ENCODE peak calls at places on chromosomes 2 and 18, in eight cellular contexts. A is A172; R is effector CD4-positive, alpha-beta T cell; T is posterior cingulate gyrus; I is C1 segment of cervical spinal cord; J is midbrain; X is stimulated activated CD8-positive, alpha-beta memory T cell treated with anti-CD3 and anti-CD28 coated beads, Interleukin-15, amount 100 ng/mL, for 1 hour; S is HCEC 1CT. N is an unnamed sample.

GRCh38 chr18:8005870-8006269 is 438.8 kb downstream of the PTPRM start:
- DNase-seq in A (no peak), R (no peak), T (no peak), I (no peak), J (no peak), X (no peak), S (no peak), N (no peak)

GRCh38 chr2:8462899-8463648 is 218.8 kb upstream of the ID2 start:
- DNase-seq in A (no peak), R (no peak), T (no peak), I (no peak), J (no peak), X (no peak), S (no peak), N (no peak)

GRCh38 chr18:3211236-3211992 is 8.4 kb downstream of the MYOM1 start:
- DNase-seq in A (no peak), R (no peak), T (no peak), I (no peak), J (peak; percentile 12), X (no peak), S (peak; percentile 68), N (no peak)

GRCh38 chr2:127643698-127644660 is 2.0 kb upstream of the GPR17 start:
- DNase-seq in A (no peak), R (no peak), T (peak; percentile 74), I (no peak), J (no peak), X (no peak), S (no peak), N (no peak)

GRCh38 chr2:168550670-168551069 is 94.6 kb downstream of the CERS6 start:
- DNase-seq in A (no peak), R (no peak), T (peak; percentile 86), I (no peak), J (no peak), X (no peak), S (no peak), N (no peak)

GRCh38 chr2:136422512-136422911 is 304.6 kb upstream of the CXCR4 start:
- DNase-seq in A (no peak), R (no peak), T (no peak), I (no peak), J (no peak), X (no peak), S (no peak), N (no peak)

GRCh38 chr2:100983684-100984310 is 18.3 kb upstream of the RPL31 start:
- DNase-seq in A (no peak), R (no peak), T (no peak), I (no peak), J (no peak), X (no peak), S (no peak), N (peak; percentile 30)

GRCh38 chr2:180625006-180625844 is 355.2 kb upstream of the UBE2E3 start:
- DNase-seq in A (peak; percentile 90), R (no peak), T (no peak), I (no peak), J (no peak), X (no peak), S (peak; percentile 95), N (peak; percentile 51)

GRCh38 chr2:219274392-219274921 is 4.7 kb upstream of the DNAJB2 start:
- DNase-seq in A (peak; percentile 95), R (no peak), T (peak; percentile 45), I (no peak), J (no peak), X (no peak), S (peak; percentile 68), N (peak; percentile 89)

GRCh38 chr18:45547910-45548309 is 67.4 kb upstream of the SLC14A2 start:
- DNase-seq in A (no peak), R (no peak), T (no peak), I (no peak), J (no peak), X (no peak), S (no peak), N (no peak)

GRCh38 chr2:109339519-109339991 is 210.6 kb downstream of the SH3RF3 start:
- DNase-seq in A (peak; percentile 82), R (no peak), T (no peak), I (no peak), J (no peak), X (no peak), S (peak; percentile 93), N (peak; percentile 63)

GRCh38 chr2:66541646-66542045 is 106.7 kb downstream of the MEIS1 start:
- DNase-seq in A (no peak), R (no peak), T (peak; percentile 89), I (no peak), J (peak; percentile 82), X (no peak), S (no peak), N (no peak)

GRCh38 chr2:11133936-11134320 is 21.3 kb upstream of the SLC66A3 start:
- DNase-seq in A (no peak), R (no peak), T (no peak), I (no peak), J (no peak), X (no peak), S (no peak), N (no peak)

GRCh38 chr2:144489315-144489920 is 30.5 kb downstream of the ZEB2 start:
- DNase-seq in A (no peak), R (no peak), T (peak; percentile 55), I (no peak), J (no peak), X (no peak), S (no peak), N (no peak)

GRCh38 chr2:208112969-208113368 is 11.4 kb downstream of the CRYGD start:
- DNase-seq in A (no peak), R (no peak), T (no peak), I (no peak), J (no peak), X (no peak), S (no peak), N (no peak)

GRCh38 chr2:189609423-189609816 is 28.8 kb upstream of the SLC40A1 start:
- DNase-seq in A (no peak), R (no peak), T (no peak), I (no peak), J (no peak), X (no peak), S (peak; percentile 85), N (peak; percentile 34)

GRCh38 chr2:235537186-235537585 is 43.3 kb downstream of the AGAP1 start:
- DNase-seq in A (no peak), R (no peak), T (peak; percentile 62), I (no peak), J (no peak), X (no peak), S (no peak), N (no peak)

GRCh38 chr2:55048514-55048924 is 1.7 kb downstream of the RTN4 start:
- DNase-seq in A (peak; percentile 31), R (no peak), T (peak; percentile 79), I (peak; percentile 65), J (peak; percentile 55), X (no peak), S (peak; percentile 64), N (no peak)

GRCh38 chr2:239441261-239441701 is 40.5 kb upstream of the HDAC4 start:
- DNase-seq in A (no peak), R (no peak), T (no peak), I (no peak), J (peak; percentile 56), X (no peak), S (no peak), N (no peak)

GRCh38 chr18:48902856-48903601 is 47.7 kb downstream of the SMAD7 start:
- DNase-seq in A (no peak), R (no peak), T (peak; percentile 79), I (peak; percentile 3), J (peak; percentile 29), X (no peak), S (no peak), N (no peak)

GRCh38 chr2:176668879-176669395 is 399.7 kb downstream of the MTX2 start:
- DNase-seq in A (no peak), R (no peak), T (no peak), I (no peak), J (no peak), X (no peak), S (no peak), N (no peak)

GRCh38 chr2:9844581-9844980 is 1.3 kb downstream of the TAF1B start:
- DNase-seq in A (no peak), R (no peak), T (no peak), I (peak; percentile 9), J (no peak), X (no peak), S (peak; percentile 54), N (no peak)

GRCh38 chr2:187826023-187826422 is 271.8 kb upstream of the TFPI start:
- DNase-seq in A (peak; percentile 77), R (no peak), T (no peak), I (no peak), J (no peak), X (no peak), S (no peak), N (peak; percentile 70)

GRCh38 chr2:119177838-119178190 is 19.3 kb upstream of the C1QL2 start:
- DNase-seq in A (no peak), R (no peak), T (peak; percentile 24), I (no peak), J (no peak), X (no peak), S (no peak), N (no peak)

GRCh38 chr18:23703057-23703986 is 14.1 kb downstream of the LAMA3 start:
- DNase-seq in A (peak; percentile 74), R (no peak), T (no peak), I (no peak), J (no peak), X (no peak), S (peak; percentile 73), N (peak; percentile 67)

GRCh38 chr2:220104871-220105351 is 477.5 kb downstream of the SLC4A3 start:
- DNase-seq in A (peak; percentile 77), R (no peak), T (no peak), I (no peak), J (no peak), X (no peak), S (peak; percentile 66), N (peak; percentile 97)

GRCh38 chr18:68660355-68661183 is 54.3 kb downstream of the TMX3 start:
- DNase-seq in A (peak; percentile 21), R (no peak), T (no peak), I (peak; percentile 27), J (peak; percentile 67), X (no peak), S (peak; percentile 57), N (no peak)

GRCh38 chr2:240953426-240954425 is 44.7 kb upstream of the SNED1 start:
- DNase-seq in A (no peak), R (no peak), T (no peak), I (no peak), J (no peak), X (no peak), S (no peak), N (no peak)

GRCh38 chr2:60548844-60549243 is 4.6 kb downstream of the BCL11A start:
- DNase-seq in A (no peak), R (no peak), T (no peak), I (no peak), J (no peak), X (no peak), S (no peak), N (no peak)

GRCh38 chr2:42771546-42772153 is 7.7 kb upstream of the OXER1 start:
- DNase-seq in A (no peak), R (no peak), T (peak; percentile 70), I (no peak), J (no peak), X (no peak), S (no peak), N (no peak)

GRCh38 chr18:28541941-28542340 is 365.0 kb upstream of the CDH2 start:
- DNase-seq in A (no peak), R (no peak), T (no peak), I (no peak), J (peak; percentile 54), X (no peak), S (no peak), N (no peak)

GRCh38 chr2:110125292-110125691 is 9.7 kb upstream of the MALL start:
- DNase-seq in A (peak; percentile 57), R (no peak), T (no peak), I (no peak), J (no peak), X (no peak), S (peak; percentile 45), N (no peak)

GRCh38 chr2:240793313-240794177 is 26.5 kb downstream of the KIF1A start:
- DNase-seq in A (no peak), R (no peak), T (peak; percentile 81), I (no peak), J (no peak), X (no peak), S (no peak), N (no peak)

GRCh38 chr18:12776821-12777471 is 74.1 kb downstream of the PSMG2 start:
- DNase-seq in A (no peak), R (no peak), T (peak; percentile 85), I (no peak), J (no peak), X (no peak), S (no peak), N (no peak)

N was measured in NCI-H226.